ENCODE peak calls at places on chromosomes 2 and 18, in six cellular contexts. O, M, K, I, R and D are unnamed samples.

GRCh38 chr2:29397743-29398142 is 282.5 kb downstream of the CLIP4 start:
- DNase-seq in O (no peak), M (no peak), K (no peak), I (no peak), R (no peak), D (no peak)

GRCh38 chr2:197869501-197870111 is 65.2 kb downstream of the PLCL1 start:
- DNase-seq in O (peak), M (peak), K (no peak), I (no peak), R (no peak), D (no peak)

GRCh38 chr2:138272524-138273210 is 228.9 kb upstream of the SPOPL start:
- DNase-seq in O (peak), M (no peak), K (no peak), I (no peak), R (no peak), D (no peak)

GRCh38 chr2:98768765-98769476 is 38.0 kb upstream of the MGAT4A start:
- DNase-seq in O (peak), M (peak), K (no peak), I (no peak), R (no peak), D (no peak)

GRCh38 chr2:171404719-171405118 is 29.1 kb downstream of the METTL8 start:
- DNase-seq in O (no peak), M (no peak), K (no peak), I (no peak), R (no peak), D (no peak)

GRCh38 chr18:24482826-24483225 is 22.4 kb downstream of the HRH4 start:
- DNase-seq in O (no peak), M (no peak), K (no peak), I (no peak), R (no peak), D (no peak)

GRCh38 chr2:188042412-188042811 is 249.3 kb upstream of the GULP1 start:
- DNase-seq in O (peak), M (peak), K (no peak), I (no peak), R (no peak), D (peak)

GRCh38 chr2:25938345-25938744 is 44.0 kb downstream of the KIF3C start:
- DNase-seq in O (no peak), M (no peak), K (peak), I (no peak), R (no peak), D (no peak)

GRCh38 chr2:99821572-99822369 is 320.6 kb downstream of the AFF3 start:
- DNase-seq in O (peak), M (peak), K (no peak), I (no peak), R (no peak), D (peak)

GRCh38 chr2:39738941-39739340 is 40.1 kb downstream of the THUMPD2 start:
- DNase-seq in O (no peak), M (peak), K (no peak), I (peak), R (no peak), D (peak)

GRCh38 chr2:172038604-172039003 is 38.9 kb downstream of the METAP1D start:
- DNase-seq in O (no peak), M (no peak), K (no peak), I (no peak), R (no peak), D (peak)

GRCh38 chr2:187774551-187775071 is 220.4 kb upstream of the TFPI start:
- DNase-seq in O (peak), M (peak), K (no peak), I (no peak), R (no peak), D (peak)

GRCh38 chr2:55087501-55087900 is 37.2 kb upstream of the RTN4 start:
- DNase-seq in O (no peak), M (no peak), K (no peak), I (no peak), R (no peak), D (no peak)
- H3K4me3 ChIP-seq in O (no peak), M (no peak), K (no peak), I (no peak), R (no peak), D (no peak)

GRCh38 chr2:72271766-72272615 is 124.3 kb upstream of the CYP26B1 start:
- DNase-seq in O (peak), M (no peak), K (no peak), I (peak), R (no peak), D (no peak)
- TF ChIP-seq CTCF in O (no peak), M (no peak), K (no peak), I (no peak), R (no peak), D (no peak)

GRCh38 chr2:142980246-142981068 is 103.0 kb downstream of the KYNU start:
- DNase-seq in O (peak), M (peak), K (no peak), I (peak), R (no peak), D (peak)
- H3K4me3 ChIP-seq in O (no peak), M (no peak), K (no peak), I (no peak), R (no peak), D (no peak)

GRCh38 chr18:43589611-43590151 is 312.4 kb upstream of the SYT4 start:
- DNase-seq in O (no peak), M (no peak), K (peak), I (no peak), R (no peak), D (no peak)
- TF ChIP-seq CTCF in O (no peak), M (no peak), K (no peak), I (no peak), R (no peak), D (no peak)